ENCODE peak calls at places on chromosomes 12 and 14, in nine cellular contexts. One of them, this sample, is unnamed.

GRCh38 chr12:122064780-122065588 is 13.6 kb upstream of the MLXIP start:
- DNase-seq in A549: no peak
- DNase-seq in B cell: no peak
- DNase-seq in occipital lobe: no peak
- DNase-seq in cardiac fibroblast: peak; percentile 96
- DNase-seq in T-helper 2 cell: no peak
- DNase-seq in NCI-H1092 treated with DMSO at 0.1 percent for 48 hours: peak; percentile 74
- DNase-seq in HuH-7.5: no peak
- DNase-seq in tibial artery: no peak
- DNase-seq in this sample: no peak

GRCh38 chr12:94230357-94230905 is 82.1 kb downstream of the PLXNC1 start:
- DNase-seq in T-helper 2 cell: no peak
- DNase-seq in tibial artery: no peak
- DNase-seq in occipital lobe: no peak
- DNase-seq in HuH-7.5: no peak
- DNase-seq in B cell: no peak
- DNase-seq in cardiac fibroblast: no peak
- DNase-seq in A549: no peak
- DNase-seq in NCI-H1092 treated with DMSO at 0.1 percent for 48 hours: no peak
- DNase-seq in this sample: no peak

GRCh38 chr12:62983594-62983993 is 48.6 kb upstream of the PPM1H start:
- DNase-seq in NCI-H1092 treated with DMSO at 0.1 percent for 48 hours: peak; percentile 5
- DNase-seq in B cell: no peak
- DNase-seq in cardiac fibroblast: peak; percentile 6
- DNase-seq in occipital lobe: no peak
- DNase-seq in tibial artery: no peak
- DNase-seq in HuH-7.5: no peak
- DNase-seq in A549: no peak
- DNase-seq in T-helper 2 cell: no peak
- DNase-seq in this sample: no peak

GRCh38 chr14:98101323-98101722 is 1170.7 kb downstream of the BCL11B start:
- DNase-seq in T-helper 2 cell: no peak
- DNase-seq in B cell: no peak
- DNase-seq in A549: no peak
- DNase-seq in cardiac fibroblast: no peak
- DNase-seq in HuH-7.5: no peak
- DNase-seq in NCI-H1092 treated with DMSO at 0.1 percent for 48 hours: no peak
- DNase-seq in tibial artery: no peak
- DNase-seq in occipital lobe: no peak
- DNase-seq in this sample: no peak

GRCh38 chr12:63968685-63969084 is 124.2 kb downstream of the SRGAP1 start:
- DNase-seq in tibial artery: no peak
- DNase-seq in NCI-H1092 treated with DMSO at 0.1 percent for 48 hours: no peak
- DNase-seq in B cell: no peak
- DNase-seq in occipital lobe: peak; percentile 55
- DNase-seq in T-helper 2 cell: no peak
- DNase-seq in HuH-7.5: no peak
- DNase-seq in A549: no peak
- DNase-seq in cardiac fibroblast: no peak
- DNase-seq in this sample: no peak

GRCh38 chr12:24904871-24905270 is 44.0 kb downstream of the BCAT1 start:
- DNase-seq in HuH-7.5: no peak
- DNase-seq in occipital lobe: no peak
- DNase-seq in A549: no peak
- DNase-seq in cardiac fibroblast: no peak
- DNase-seq in T-helper 2 cell: no peak
- DNase-seq in tibial artery: no peak
- DNase-seq in NCI-H1092 treated with DMSO at 0.1 percent for 48 hours: no peak
- DNase-seq in B cell: no peak
- DNase-seq in this sample: no peak

GRCh38 chr14:35366048-35366428 is 38.5 kb downstream of the NFKBIA start:
- DNase-seq in tibial artery: no peak
- DNase-seq in B cell: peak; percentile 14
- DNase-seq in HuH-7.5: no peak
- DNase-seq in T-helper 2 cell: no peak
- DNase-seq in occipital lobe: no peak
- DNase-seq in cardiac fibroblast: peak; percentile 76
- DNase-seq in NCI-H1092 treated with DMSO at 0.1 percent for 48 hours: no peak
- DNase-seq in A549: no peak
- DNase-seq in this sample: no peak

GRCh38 chr14:59101441-59101840 is 87.0 kb upstream of the DAAM1 start:
- DNase-seq in cardiac fibroblast: no peak
- DNase-seq in B cell: no peak
- DNase-seq in occipital lobe: no peak
- DNase-seq in HuH-7.5: no peak
- DNase-seq in A549: no peak
- DNase-seq in tibial artery: no peak
- DNase-seq in NCI-H1092 treated with DMSO at 0.1 percent for 48 hours: no peak
- DNase-seq in T-helper 2 cell: no peak
- DNase-seq in this sample: no peak

GRCh38 chr12:7832059-7832696 is 40.5 kb downstream of the SLC2A14 start:
- DNase-seq in occipital lobe: no peak
- DNase-seq in NCI-H1092 treated with DMSO at 0.1 percent for 48 hours: peak; percentile 0
- DNase-seq in T-helper 2 cell: no peak
- DNase-seq in HuH-7.5: peak; percentile 71
- DNase-seq in B cell: peak; percentile 45
- DNase-seq in A549: peak; percentile 83
- DNase-seq in tibial artery: no peak
- DNase-seq in cardiac fibroblast: peak; percentile 78
- DNase-seq in this sample: peak; percentile 33

GRCh38 chr14:75452324-75452723 is 24.5 kb downstream of the JDP2 start:
- DNase-seq in T-helper 2 cell: no peak
- DNase-seq in NCI-H1092 treated with DMSO at 0.1 percent for 48 hours: no peak
- DNase-seq in tibial artery: no peak
- DNase-seq in occipital lobe: no peak
- DNase-seq in HuH-7.5: no peak
- DNase-seq in A549: no peak
- DNase-seq in cardiac fibroblast: peak; percentile 11
- DNase-seq in B cell: no peak
- DNase-seq in this sample: no peak

GRCh38 chr12:78101181-78101876 is 270.6 kb downstream of the NAV3 start:
- DNase-seq in tibial artery: no peak
- DNase-seq in cardiac fibroblast: no peak
- DNase-seq in HuH-7.5: no peak
- DNase-seq in occipital lobe: no peak
- DNase-seq in A549: no peak
- DNase-seq in NCI-H1092 treated with DMSO at 0.1 percent for 48 hours: no peak
- DNase-seq in B cell: no peak
- DNase-seq in T-helper 2 cell: no peak
- DNase-seq in this sample: no peak

GRCh38 chr14:29242755-29243340 is 476.3 kb downstream of the FOXG1 start:
- DNase-seq in HuH-7.5: no peak
- DNase-seq in occipital lobe: no peak
- DNase-seq in tibial artery: no peak
- DNase-seq in NCI-H1092 treated with DMSO at 0.1 percent for 48 hours: peak; percentile 79
- DNase-seq in T-helper 2 cell: no peak
- DNase-seq in cardiac fibroblast: peak; percentile 69
- DNase-seq in B cell: no peak
- DNase-seq in A549: no peak
- DNase-seq in this sample: no peak

GRCh38 chr14:41532255-41532654 is 74.4 kb upstream of the LRFN5 start:
- DNase-seq in occipital lobe: no peak
- DNase-seq in NCI-H1092 treated with DMSO at 0.1 percent for 48 hours: no peak
- DNase-seq in A549: no peak
- DNase-seq in B cell: no peak
- DNase-seq in cardiac fibroblast: no peak
- DNase-seq in T-helper 2 cell: no peak
- DNase-seq in tibial artery: no peak
- DNase-seq in HuH-7.5: no peak
- DNase-seq in this sample: no peak

GRCh38 chr12:84069699-84070098 is 842.9 kb downstream of the SLC6A15 start:
- DNase-seq in A549: no peak
- DNase-seq in HuH-7.5: no peak
- DNase-seq in B cell: no peak
- DNase-seq in NCI-H1092 treated with DMSO at 0.1 percent for 48 hours: no peak
- DNase-seq in occipital lobe: no peak
- DNase-seq in tibial artery: no peak
- DNase-seq in T-helper 2 cell: no peak
- DNase-seq in cardiac fibroblast: no peak
- DNase-seq in this sample: no peak

GRCh38 chr12:67237231-67237630 is 31.9 kb upstream of the CAND1 start:
- DNase-seq in NCI-H1092 treated with DMSO at 0.1 percent for 48 hours: no peak
- DNase-seq in occipital lobe: no peak
- DNase-seq in A549: no peak
- DNase-seq in HuH-7.5: no peak
- DNase-seq in tibial artery: no peak
- DNase-seq in B cell: no peak
- DNase-seq in T-helper 2 cell: no peak
- DNase-seq in cardiac fibroblast: no peak
- DNase-seq in this sample: no peak

GRCh38 chr12:123771261-123771660 is 9.2 kb downstream of the DNAH10 start:
- DNase-seq in NCI-H1092 treated with DMSO at 0.1 percent for 48 hours: no peak
- DNase-seq in occipital lobe: no peak
- DNase-seq in A549: no peak
- DNase-seq in cardiac fibroblast: no peak
- DNase-seq in HuH-7.5: no peak
- DNase-seq in T-helper 2 cell: no peak
- DNase-seq in tibial artery: no peak
- DNase-seq in B cell: no peak
- DNase-seq in this sample: no peak

GRCh38 chr14:81243499-81243898 is 22.7 kb upstream of the GTF2A1 start:
- DNase-seq in occipital lobe: no peak
- DNase-seq in HuH-7.5: no peak
- DNase-seq in T-helper 2 cell: no peak
- DNase-seq in A549: no peak
- DNase-seq in cardiac fibroblast: no peak
- DNase-seq in NCI-H1092 treated with DMSO at 0.1 percent for 48 hours: no peak
- DNase-seq in B cell: no peak
- DNase-seq in tibial artery: no peak
- DNase-seq in this sample: no peak

GRCh38 chr12:51590347-51591019 is 550 bp upstream of the SCN8A start:
- DNase-seq in HuH-7.5: peak; percentile 82
- DNase-seq in B cell: peak; percentile 92
- DNase-seq in tibial artery: peak; percentile 22
- DNase-seq in occipital lobe: peak; percentile 67
- DNase-seq in NCI-H1092 treated with DMSO at 0.1 percent for 48 hours: peak; percentile 68
- DNase-seq in A549: peak; percentile 70
- DNase-seq in cardiac fibroblast: peak; percentile 42
- DNase-seq in T-helper 2 cell: peak; percentile 62
- DNase-seq in this sample: peak; percentile 82